ENCODE peak calls at places on chromosomes 1 and 21, in five cellular contexts. E is fibroblast of pulmonary artery, N is esophagus squamous epithelium, J is NCI-H446, L is endothelial cell. T is an unnamed sample.

GRCh38 chr1:244048566-244049141 is 2.4 kb upstream of the ZBTB18 start:
- DNase-seq in L (peak), E (no peak), N (no peak), J (no peak), T (no peak)

GRCh38 chr21:42313501-42313969 is 1.7 kb downstream of the TFF3 start:
- DNase-seq in N (no peak), J (no peak), L (no peak), E (no peak), T (no peak)

GRCh38 chr1:182631058-182631677 is 27.0 kb upstream of the RGS16 start:
- DNase-seq in L (no peak), E (no peak), N (no peak), J (no peak), T (no peak)

GRCh38 chr1:160401487-160401805 is 1.1 kb downstream of the VANGL2 start:
- DNase-seq in L (no peak), N (no peak), J (no peak), E (no peak), T (no peak)

GRCh38 chr21:26801524-26801923 is 43.7 kb downstream of the ADAMTS1 start:
- DNase-seq in L (no peak), J (no peak), E (peak), N (no peak), T (no peak)

GRCh38 chr1:167000546-167000945 is 11.5 kb downstream of the MAEL start:
- DNase-seq in E (no peak), J (no peak), N (no peak), L (no peak), T (no peak)

GRCh38 chr1:94602312-94602711 is 60.8 kb upstream of the F3 start:
- DNase-seq in N (no peak), L (no peak), E (peak), J (no peak), T (no peak)

GRCh38 chr1:206503591-206504362 is 3.6 kb upstream of the RASSF5 start:
- DNase-seq in J (no peak), L (no peak), N (no peak), E (peak), T (no peak)

GRCh38 chr1:26468911-26469310 is 3.3 kb upstream of the HMGN2 start:
- DNase-seq in N (no peak), E (no peak), J (peak), L (no peak), T (peak)

GRCh38 chr1:58885998-58886397 is 102.2 kb upstream of the JUN start:
- DNase-seq in L (no peak), J (no peak), N (no peak), E (no peak), T (peak)

GRCh38 chr1:211541715-211542477 is 37.1 kb downstream of the SLC30A1 start:
- DNase-seq in J (no peak), E (peak), L (no peak), N (no peak), T (no peak)

GRCh38 chr1:247246325-247247115 is 9.4 kb upstream of the VN1R5 start:
- DNase-seq in L (no peak), N (no peak), E (no peak), J (no peak), T (no peak)

GRCh38 chr1:108570128-108570527 is 10.2 kb downstream of the EEIG2 start:
- DNase-seq in J (peak), E (peak), L (no peak), N (no peak), T (no peak)

GRCh38 chr1:39282537-39283216 is 78.2 kb downstream of the MACF1 start:
- DNase-seq in N (no peak), J (no peak), L (no peak), E (no peak), T (no peak)

GRCh38 chr1:63135801-63136200 is 186.6 kb upstream of the FOXD3 start:
- DNase-seq in N (no peak), J (no peak), L (no peak), E (no peak), T (no peak)

GRCh38 chr1:25068829-25069228 is 138.8 kb upstream of the RUNX3 start:
- DNase-seq in N (no peak), J (no peak), E (no peak), L (no peak), T (no peak)

GRCh38 chr1:58597076-58597475 is 20.0 kb upstream of the TACSTD2 start:
- DNase-seq in N (no peak), J (no peak), E (no peak), L (no peak), T (no peak)

GRCh38 chr1:24385160-24385939 is 28.2 kb downstream of the STPG1 start:
- DNase-seq in L (peak), N (no peak), J (no peak), E (peak), T (no peak)

GRCh38 chr1:16155537-16156410 is at the start of gene EPHA2:
- DNase-seq in E (peak), J (no peak), N (peak), L (peak), T (peak)

GRCh38 chr21:37758997-37759396 is 157.3 kb downstream of the KCNJ6 start:
- DNase-seq in E (peak), J (peak), L (peak), N (no peak), T (no peak)

GRCh38 chr1:53766194-53766748 is 27.3 kb upstream of the GLIS1 start:
- DNase-seq in L (no peak), J (no peak), E (no peak), N (no peak), T (no peak)

GRCh38 chr1:30109853-30110252 is 613.5 kb downstream of the MATN1 start:
- DNase-seq in L (no peak), N (no peak), E (peak), J (no peak), T (peak)

GRCh38 chr1:167854184-167854583 is 59.8 kb downstream of the ADCY10 start:
- DNase-seq in N (no peak), L (no peak), E (no peak), J (no peak), T (no peak)

GRCh38 chr21:45998871-45999580 is 17.5 kb downstream of the COL6A1 start:
- DNase-seq in J (no peak), E (no peak), N (no peak), L (peak), T (no peak)

GRCh38 chr21:31213787-31214186 is 130.3 kb downstream of the TIAM1 start:
- DNase-seq in N (no peak), L (no peak), E (peak), J (no peak), T (no peak)

GRCh38 chr1:246144931-246145330 is 362.1 kb downstream of the SMYD3 start:
- DNase-seq in N (no peak), L (no peak), E (no peak), J (no peak), T (no peak)

GRCh38 chr1:39816431-39817090 is 27.9 kb upstream of the BMP8B start:
- DNase-seq in J (peak), N (peak), E (peak), L (peak), T (peak)

GRCh38 chr1:87549691-87550090 is 221.0 kb downstream of the LMO4 start:
- DNase-seq in L (no peak), N (no peak), J (no peak), E (no peak), T (no peak)

GRCh38 chr21:27033467-27033866 is 66.6 kb upstream of the ADAMTS5 start:
- DNase-seq in E (no peak), L (no peak), J (peak), N (no peak), T (no peak)

GRCh38 chr1:27011976-27012563 is 580 bp downstream of the TENT5B start:
- DNase-seq in N (no peak), L (no peak), E (no peak), J (no peak), T (no peak)

GRCh38 chr1:53470155-53470554 is 11.0 kb downstream of the DMRTB1 start:
- DNase-seq in E (peak), N (no peak), J (no peak), L (peak), T (peak)

GRCh38 chr1:118302145-118302544 is 117.1 kb upstream of the SPAG17 start:
- DNase-seq in L (no peak), E (no peak), N (no peak), J (peak), T (no peak)

GRCh38 chr1:172970186-172970585 is 80.6 kb downstream of the TNFSF18 start:
- DNase-seq in J (no peak), E (peak), N (no peak), L (no peak), T (no peak)

GRCh38 chr1:200075522-200075921 is 48.0 kb downstream of the NR5A2 start:
- DNase-seq in N (no peak), E (peak), J (no peak), L (no peak), T (no peak)

T was measured in posterior cingulate gyrus.